ENCODE peak calls at places on chromosomes 6 and 20, in seven cellular contexts. C, B, E, Z, Q, V and H are unnamed samples.

GRCh38 chr6:81166770-81167169 is 585.7 kb downstream of the TENT5A start:
- DNase-seq in C (no peak), B (no peak), E (no peak), Z (no peak), Q (no peak), V (peak), H (peak)

GRCh38 chr20:25277941-25278521 is 30.1 kb downstream of the PYGB start:
- DNase-seq in C (no peak), B (peak), E (no peak), Z (peak), Q (no peak), V (no peak), H (no peak)

GRCh38 chr6:106446983-106447382 is 86.5 kb downstream of the CRYBG1 start:
- DNase-seq in C (no peak), B (no peak), E (no peak), Z (no peak), Q (no peak), V (no peak), H (no peak)

GRCh38 chr20:33433465-33433864 is 10.1 kb downstream of the SNTA1 start:
- DNase-seq in C (no peak), B (peak), E (no peak), Z (peak), Q (no peak), V (no peak), H (no peak)

GRCh38 chr20:53699085-53699717 is 105.6 kb upstream of the ZNF217 start:
- DNase-seq in C (no peak), B (no peak), E (no peak), Z (no peak), Q (peak), V (no peak), H (no peak)

GRCh38 chr20:44516491-44516890 is 5.4 kb downstream of the SERINC3 start:
- DNase-seq in C (no peak), B (no peak), E (no peak), Z (no peak), Q (no peak), V (no peak), H (no peak)

GRCh38 chr6:79115557-79115956 is 37.5 kb upstream of the PHIP start:
- DNase-seq in C (no peak), B (no peak), E (no peak), Z (no peak), Q (no peak), V (no peak), H (no peak)

GRCh38 chr20:60071965-60072364 is 113.7 kb downstream of the CDH26 start:
- DNase-seq in C (no peak), B (no peak), E (no peak), Z (no peak), Q (peak), V (no peak), H (peak)

GRCh38 chr20:24990810-24991252 is 1.7 kb downstream of the APMAP start:
- DNase-seq in C (no peak), B (peak), E (no peak), Z (no peak), Q (peak), V (no peak), H (no peak)

DNA sequence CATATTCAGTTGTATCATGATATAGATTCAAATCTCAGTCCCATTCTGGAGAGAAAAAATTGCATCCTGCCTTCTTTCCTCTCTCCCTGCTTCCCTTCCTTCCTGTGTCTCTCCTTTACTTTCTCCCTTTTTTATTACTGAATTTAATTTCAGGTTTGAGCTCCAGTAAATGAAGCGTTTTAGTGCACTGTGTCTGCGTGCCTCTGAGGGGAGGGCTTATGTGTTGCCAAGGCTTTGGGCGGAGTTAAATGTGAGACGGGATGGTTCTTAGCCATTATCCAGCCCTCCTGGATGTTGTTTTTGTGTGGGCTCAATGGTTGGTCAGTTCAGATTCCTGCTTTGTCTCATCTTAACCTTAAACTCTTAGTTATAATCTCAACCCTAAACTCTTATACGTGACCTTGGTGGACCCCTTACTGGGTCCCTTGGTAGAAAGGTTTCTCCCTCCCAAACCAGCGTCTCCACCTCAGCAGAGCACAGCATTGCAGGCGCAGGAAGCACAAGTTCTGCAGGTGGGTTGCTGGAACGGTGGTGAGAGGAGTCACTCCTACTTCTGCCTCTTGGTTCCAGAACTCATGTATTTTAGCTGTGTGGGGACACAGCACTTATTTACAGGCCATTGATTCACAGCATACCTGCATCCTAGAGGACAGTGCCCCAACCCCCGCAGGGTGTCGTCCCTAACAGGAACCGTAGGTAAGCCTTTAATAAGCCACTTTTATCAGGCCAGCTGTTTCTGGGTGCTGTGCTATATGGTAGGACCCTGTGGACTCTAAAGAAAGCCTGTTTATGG is 68.5 kb downstream of the DNAH8 start:
- DNase-seq in C (no peak), B (no peak), E (no peak), Z (no peak), Q (no peak), V (no peak), H (no peak)
- H3K4me3 ChIP-seq in C (no peak), B (no peak), E (no peak), Z (no peak), Q (no peak), V (no peak), H (no peak)

GRCh38 chr20:13685623-13686022 is 46.9 kb upstream of the TASP1 start:
- DNase-seq in C (no peak), B (no peak), E (no peak), Z (no peak), Q (no peak), V (no peak), H (no peak)
- H3K4me3 ChIP-seq in C (no peak), B (no peak), E (no peak), Z (no peak), Q (no peak), V (no peak), H (no peak)

DNA sequence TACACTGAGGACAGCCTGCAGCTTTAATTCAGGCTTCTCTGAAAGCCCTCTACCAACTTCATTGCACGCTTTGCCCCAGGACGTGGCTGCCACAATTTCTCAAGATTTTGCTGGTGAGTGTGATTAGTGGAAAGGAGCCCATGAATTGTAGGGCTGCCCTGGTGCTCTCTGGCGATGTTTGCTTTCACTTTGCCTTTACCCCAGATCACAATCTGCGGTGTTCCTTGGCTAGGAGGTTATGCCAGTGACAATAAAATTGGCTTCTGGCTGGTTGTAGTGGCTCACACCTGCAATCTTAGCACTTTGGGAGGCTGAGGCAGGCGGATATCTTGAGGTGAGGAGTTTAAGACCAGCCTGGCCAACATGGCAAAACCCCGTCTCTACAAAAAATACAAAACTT is 139.3 kb downstream of the FOXC1 start:
- DNase-seq in C (no peak), B (no peak), E (no peak), Z (no peak), Q (no peak), V (no peak), H (no peak)
- H3K4me3 ChIP-seq in C (no peak), B (no peak), E (no peak), Z (no peak), Q (no peak), V (no peak), H (no peak)

DNA sequence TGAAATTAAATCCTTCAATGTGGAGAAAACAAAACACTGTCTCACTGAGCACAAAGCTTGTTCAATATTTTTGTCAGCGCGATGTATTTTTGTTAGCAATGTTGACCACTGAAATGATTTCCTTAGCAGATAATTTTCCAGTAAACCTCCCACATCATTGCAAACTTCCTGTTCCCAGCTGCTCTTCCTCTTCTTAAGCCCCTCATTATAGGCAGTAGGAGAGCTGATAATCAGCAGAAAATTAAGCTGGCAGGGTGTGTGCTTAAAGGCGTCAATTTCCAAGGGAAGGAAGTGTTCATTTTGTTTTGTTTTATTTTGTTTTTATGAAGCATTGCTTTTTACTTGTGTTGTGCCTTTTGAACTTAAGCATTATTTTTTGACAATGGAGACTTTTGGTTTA is 29.1 kb upstream of the TMEM14A start:
- DNase-seq in C (no peak), B (no peak), E (no peak), Z (no peak), Q (no peak), V (no peak), H (no peak)
- H3K4me3 ChIP-seq in C (no peak), B (no peak), E (no peak), Z (no peak), Q (no peak), V (no peak), H (no peak)

GRCh38 chr6:3230275-3231212 is 3.1 kb upstream of the TUBB2B start:
- DNase-seq in C (no peak), B (no peak), E (no peak), Z (no peak), Q (no peak), V (peak), H (no peak)
- H3K4me3 ChIP-seq in C (no peak), B (peak), E (peak), Z (peak), Q (peak), V (peak), H (peak)

DNA sequence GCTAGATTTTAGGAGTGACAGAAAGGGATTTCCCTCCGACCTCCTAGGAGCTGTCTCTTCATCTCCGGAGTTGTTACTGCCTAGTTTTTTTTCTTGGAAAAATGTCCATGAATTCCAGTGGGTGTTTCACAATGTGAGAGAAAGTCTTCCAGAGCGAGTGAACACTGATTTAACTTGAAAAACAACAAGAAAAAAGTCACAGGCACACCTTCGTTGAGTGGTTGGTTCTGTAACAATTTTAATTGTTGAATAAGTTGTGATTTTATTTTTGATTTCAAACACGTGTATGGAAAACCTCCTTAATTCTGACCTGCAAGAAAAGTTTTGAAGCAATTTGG is 2.9 kb downstream of the TFAP2C start:
- DNase-seq in C (no peak), B (no peak), E (no peak), Z (no peak), Q (peak), V (no peak), H (no peak)
- H3K4me3 ChIP-seq in C (no peak), B (no peak), E (peak), Z (no peak), Q (peak), V (no peak), H (peak)

GRCh38 chr6:37049735-37049989 is 44.2 kb downstream of the FGD2 start:
- DNase-seq in C (no peak), B (no peak), E (no peak), Z (no peak), Q (no peak), V (no peak), H (no peak)

GRCh38 chr6:37049990-37050853 is 44.8 kb downstream of the FGD2 start:
- DNase-seq in C (peak), B (peak), E (no peak), Z (no peak), Q (no peak), V (no peak), H (no peak)

GRCh38 chr6:37050854-37051137 is 45.3 kb downstream of the FGD2 start:
- DNase-seq in C (no peak), B (no peak), E (no peak), Z (no peak), Q (no peak), V (no peak), H (no peak)

GRCh38 chr6:37052027-37052628 is 46.7 kb downstream of the FGD2 start:
- DNase-seq in C (no peak), B (no peak), E (no peak), Z (no peak), Q (no peak), V (peak), H (no peak)

GRCh38 chr6:37051138-37052026 is 45.9 kb downstream of the FGD2 start:
- DNase-seq in C (peak), B (peak), E (no peak), Z (peak), Q (peak), V (peak), H (peak)
- H3K4me3 ChIP-seq in C (peak), B (no peak), E (no peak), Z (no peak), Q (no peak), V (no peak), H (no peak)

DNA sequence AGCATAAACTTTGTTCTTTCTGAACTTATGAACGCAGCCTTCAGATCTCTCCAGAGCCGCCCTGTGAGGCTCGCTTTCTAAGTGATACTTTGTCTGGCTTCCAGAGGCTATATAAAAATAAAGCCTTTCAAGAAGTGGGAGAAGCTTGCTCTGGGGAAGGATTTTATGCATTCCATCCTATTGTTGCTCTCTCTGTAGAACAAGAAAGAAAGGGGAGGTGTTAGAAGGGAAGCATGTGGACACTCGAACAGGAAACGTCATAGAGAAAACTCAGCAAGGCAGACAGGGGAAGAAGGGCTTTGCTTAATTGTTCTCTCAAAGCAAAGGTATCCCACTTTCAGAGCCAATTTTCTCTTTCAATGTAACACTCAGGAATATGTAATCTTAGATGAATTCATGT is 76.9 kb downstream of the TBX18 start:
- DNase-seq in C (no peak), B (no peak), E (no peak), Z (no peak), Q (no peak), V (peak), H (peak)
- H3K4me3 ChIP-seq in C (no peak), B (no peak), E (no peak), Z (no peak), Q (no peak), V (no peak), H (no peak)

DNA sequence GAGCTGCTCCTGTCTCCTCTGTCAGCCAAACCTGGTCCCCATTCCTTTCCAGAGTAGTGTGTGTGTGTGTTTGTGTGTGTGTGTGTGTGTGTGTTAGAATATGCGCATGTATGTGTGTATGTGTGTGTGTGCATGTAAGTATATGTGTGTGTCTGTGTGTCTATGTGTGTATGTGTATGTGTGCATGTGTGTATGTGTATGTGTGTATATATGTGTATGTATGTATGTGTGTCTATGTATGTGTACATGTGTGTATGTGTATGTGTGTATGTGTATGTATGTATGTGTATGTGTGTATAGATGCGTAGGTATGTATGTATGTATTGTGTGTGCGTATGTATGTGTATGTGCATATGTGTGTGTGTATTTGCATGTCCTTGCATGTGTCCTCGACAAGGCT is 79.5 kb downstream of the AGPAT4 start:
- DNase-seq in C (no peak), B (no peak), E (no peak), Z (no peak), Q (no peak), V (no peak), H (no peak)
- H3K4me3 ChIP-seq in C (no peak), B (no peak), E (no peak), Z (no peak), Q (no peak), V (no peak), H (no peak)